ENCODE peak calls at places on chromosome 15, in eight cellular contexts. One of them, this sample, is unnamed.
A peak's percentile ranks its signal among the peaks of the same experiment; 100 is the strongest.

GRCh38 chr15:38684461-38685000 is 119.9 kb upstream of the RASGRP1 start:
- DNase-seq in left lung: no peak
- DNase-seq in epithelial cell of esophagus: no peak
- DNase-seq in NCI-H1436 treated with DMSO at 0.1 percent for 48 hours: no peak
- DNase-seq in G401: no peak
- DNase-seq in activated CD4-positive, alpha-beta T cell treated with anti-CD3 and anti-CD28 coated beads for 36 hours: no peak
- DNase-seq in H7: no peak
- DNase-seq in fibroblast of lung: no peak
- DNase-seq in this sample: no peak

GRCh38 chr15:67023517-67024321 is 41.7 kb upstream of the SMAD3 start:
- DNase-seq in left lung: no peak
- DNase-seq in epithelial cell of esophagus: no peak
- DNase-seq in NCI-H1436 treated with DMSO at 0.1 percent for 48 hours: no peak
- DNase-seq in G401: no peak
- DNase-seq in activated CD4-positive, alpha-beta T cell treated with anti-CD3 and anti-CD28 coated beads for 36 hours: no peak
- DNase-seq in H7: no peak
- DNase-seq in fibroblast of lung: no peak
- DNase-seq in this sample: no peak

GRCh38 chr15:93105510-93105909 is 16.5 kb upstream of the RGMA start:
- DNase-seq in left lung: no peak
- DNase-seq in epithelial cell of esophagus: no peak
- DNase-seq in NCI-H1436 treated with DMSO at 0.1 percent for 48 hours: no peak
- DNase-seq in G401: no peak
- DNase-seq in activated CD4-positive, alpha-beta T cell treated with anti-CD3 and anti-CD28 coated beads for 36 hours: no peak
- DNase-seq in H7: peak; percentile 53
- DNase-seq in fibroblast of lung: no peak
- DNase-seq in this sample: peak; percentile 55

GRCh38 chr15:70033109-70033508 is 64.6 kb downstream of the TLE3 start:
- DNase-seq in left lung: no peak
- DNase-seq in epithelial cell of esophagus: no peak
- DNase-seq in NCI-H1436 treated with DMSO at 0.1 percent for 48 hours: no peak
- DNase-seq in G401: no peak
- DNase-seq in activated CD4-positive, alpha-beta T cell treated with anti-CD3 and anti-CD28 coated beads for 36 hours: no peak
- DNase-seq in H7: no peak
- DNase-seq in fibroblast of lung: no peak
- DNase-seq in this sample: no peak

GRCh38 chr15:36525430-36525829 is 54.0 kb upstream of the CDIN1 start:
- DNase-seq in left lung: no peak
- DNase-seq in epithelial cell of esophagus: no peak
- DNase-seq in NCI-H1436 treated with DMSO at 0.1 percent for 48 hours: no peak
- DNase-seq in G401: no peak
- DNase-seq in activated CD4-positive, alpha-beta T cell treated with anti-CD3 and anti-CD28 coated beads for 36 hours: no peak
- DNase-seq in H7: no peak
- DNase-seq in fibroblast of lung: no peak
- DNase-seq in this sample: no peak

GRCh38 chr15:76197703-76198455 is 113.4 kb downstream of the ETFA start:
- DNase-seq in left lung: no peak
- DNase-seq in epithelial cell of esophagus: peak; percentile 66
- DNase-seq in NCI-H1436 treated with DMSO at 0.1 percent for 48 hours: no peak
- DNase-seq in G401: no peak
- DNase-seq in activated CD4-positive, alpha-beta T cell treated with anti-CD3 and anti-CD28 coated beads for 36 hours: no peak
- DNase-seq in H7: no peak
- DNase-seq in fibroblast of lung: peak; percentile 35
- DNase-seq in this sample: peak; percentile 43

GRCh38 chr15:29418178-29418577 is 148.6 kb upstream of the NSMCE3 start:
- DNase-seq in left lung: no peak
- DNase-seq in epithelial cell of esophagus: no peak
- DNase-seq in NCI-H1436 treated with DMSO at 0.1 percent for 48 hours: no peak
- DNase-seq in G401: no peak
- DNase-seq in activated CD4-positive, alpha-beta T cell treated with anti-CD3 and anti-CD28 coated beads for 36 hours: no peak
- DNase-seq in H7: no peak
- DNase-seq in fibroblast of lung: no peak
- DNase-seq in this sample: no peak

GRCh38 chr15:47301481-47301880 is 415.8 kb upstream of the SEMA6D start:
- DNase-seq in left lung: no peak
- DNase-seq in epithelial cell of esophagus: no peak
- DNase-seq in NCI-H1436 treated with DMSO at 0.1 percent for 48 hours: no peak
- DNase-seq in G401: no peak
- DNase-seq in activated CD4-positive, alpha-beta T cell treated with anti-CD3 and anti-CD28 coated beads for 36 hours: no peak
- DNase-seq in H7: no peak
- DNase-seq in fibroblast of lung: no peak
- DNase-seq in this sample: no peak

GRCh38 chr15:89674526-89674925 is 4.6 kb downstream of the PLIN1 start:
- DNase-seq in left lung: no peak
- DNase-seq in epithelial cell of esophagus: no peak
- DNase-seq in NCI-H1436 treated with DMSO at 0.1 percent for 48 hours: no peak
- DNase-seq in G401: no peak
- DNase-seq in activated CD4-positive, alpha-beta T cell treated with anti-CD3 and anti-CD28 coated beads for 36 hours: no peak
- DNase-seq in H7: no peak
- DNase-seq in fibroblast of lung: no peak
- DNase-seq in this sample: no peak

GRCh38 chr15:96358006-96358794 is 27.7 kb downstream of the NR2F2 start:
- DNase-seq in left lung: no peak
- DNase-seq in epithelial cell of esophagus: peak; percentile 31
- DNase-seq in NCI-H1436 treated with DMSO at 0.1 percent for 48 hours: no peak
- DNase-seq in G401: no peak
- DNase-seq in activated CD4-positive, alpha-beta T cell treated with anti-CD3 and anti-CD28 coated beads for 36 hours: no peak
- DNase-seq in H7: peak; percentile 62
- DNase-seq in fibroblast of lung: no peak
- DNase-seq in this sample: peak; percentile 57

GRCh38 chr15:96352594-96353377 is 22.3 kb downstream of the NR2F2 start:
- DNase-seq in left lung: no peak
- DNase-seq in epithelial cell of esophagus: peak; percentile 60
- DNase-seq in NCI-H1436 treated with DMSO at 0.1 percent for 48 hours: no peak
- DNase-seq in G401: no peak
- DNase-seq in activated CD4-positive, alpha-beta T cell treated with anti-CD3 and anti-CD28 coated beads for 36 hours: no peak
- DNase-seq in H7: no peak
- DNase-seq in fibroblast of lung: peak; percentile 92
- DNase-seq in this sample: no peak

GRCh38 chr15:60351066-60351465 is 46.7 kb downstream of the ANXA2 start:
- DNase-seq in left lung: no peak
- DNase-seq in epithelial cell of esophagus: peak; percentile 13
- DNase-seq in NCI-H1436 treated with DMSO at 0.1 percent for 48 hours: no peak
- DNase-seq in G401: peak; percentile 37
- DNase-seq in activated CD4-positive, alpha-beta T cell treated with anti-CD3 and anti-CD28 coated beads for 36 hours: no peak
- DNase-seq in H7: no peak
- DNase-seq in fibroblast of lung: peak; percentile 49
- DNase-seq in this sample: no peak

GRCh38 chr15:31264534-31265089 is 62.0 kb upstream of the KLF13 start:
- DNase-seq in left lung: peak; percentile 34
- DNase-seq in epithelial cell of esophagus: no peak
- DNase-seq in NCI-H1436 treated with DMSO at 0.1 percent for 48 hours: no peak
- DNase-seq in G401: no peak
- DNase-seq in activated CD4-positive, alpha-beta T cell treated with anti-CD3 and anti-CD28 coated beads for 36 hours: no peak
- DNase-seq in H7: peak; percentile 42
- DNase-seq in fibroblast of lung: no peak
- DNase-seq in this sample: peak; percentile 36

GRCh38 chr15:63395730-63396545 is 14.3 kb upstream of the CA12 start:
- DNase-seq in left lung: no peak
- DNase-seq in epithelial cell of esophagus: no peak
- DNase-seq in NCI-H1436 treated with DMSO at 0.1 percent for 48 hours: no peak
- DNase-seq in G401: no peak
- DNase-seq in activated CD4-positive, alpha-beta T cell treated with anti-CD3 and anti-CD28 coated beads for 36 hours: no peak
- DNase-seq in H7: no peak
- DNase-seq in fibroblast of lung: no peak
- DNase-seq in this sample: peak; percentile 60

This sample was measured in endodermal cell.